ENCODE peak calls at places on chromosomes 1 and 21, in ten cellular contexts. N is effector memory CD4-positive, alpha-beta T cell; Q is thoracic aorta; G is cardiac muscle cell; V is right atrium auricular region; O is left ventricle myocardium inferior; J is uterus; M is mesenchymal stem cell; R is ascending aorta; P is vagina. I is an unnamed sample.

GRCh38 chr1:18360251-18360650 is 120.5 kb upstream of the KLHDC7A start:
- DNase-seq in Q (no peak), M (no peak), J (no peak), N (no peak), O (no peak), P (no peak), G (no peak), R (no peak), V (no peak), I (no peak)

GRCh38 chr1:27539901-27540861 is 50.2 kb upstream of the WASF2 start:
- DNase-seq in J (no peak), N (no peak), O (no peak), P (no peak), Q (no peak), M (peak; percentile 83), G (no peak), R (peak; percentile 89), V (no peak), I (no peak)

GRCh38 chr1:19639999-19640362 is 4.1 kb upstream of the NBL1 start:
- DNase-seq in G (no peak), O (no peak), M (peak; percentile 51), V (no peak), Q (no peak), N (no peak), P (no peak), J (no peak), R (no peak), I (no peak)

GRCh38 chr1:86965012-86965826 is 50.8 kb downstream of the HS2ST1 start:
- DNase-seq in P (no peak), R (no peak), M (peak; percentile 50), O (no peak), J (no peak), V (no peak), G (peak; percentile 31), Q (no peak), N (no peak), I (peak; percentile 15)

GRCh38 chr1:246609632-246610031 is 43.4 kb downstream of the CNST start:
- DNase-seq in P (no peak), J (no peak), Q (no peak), O (no peak), R (no peak), G (no peak), V (no peak), M (peak; percentile 29), N (no peak), I (no peak)

GRCh38 chr1:210731193-210731592 is 402.5 kb downstream of the HHAT start:
- DNase-seq in Q (no peak), N (no peak), P (no peak), G (no peak), O (no peak), R (no peak), M (no peak), V (no peak), J (no peak), I (no peak)

GRCh38 chr1:162697140-162697895 is 65.1 kb downstream of the DDR2 start:
- DNase-seq in V (no peak), J (no peak), O (no peak), Q (no peak), P (no peak), M (no peak), G (no peak), N (no peak), R (no peak), I (no peak)

GRCh38 chr1:109392788-109393580 is 4.7 kb downstream of the SORT1 start:
- DNase-seq in J (peak; percentile 40), G (peak; percentile 86), V (peak; percentile 86), N (no peak), M (peak; percentile 87), Q (no peak), P (no peak), O (peak; percentile 74), R (peak; percentile 84), I (peak; percentile 60)

GRCh38 chr1:228015276-228016180 is 8.7 kb downstream of the WNT3A start:
- DNase-seq in R (peak; percentile 37), V (no peak), O (peak; percentile 3), J (peak; percentile 4), G (no peak), P (no peak), Q (no peak), M (no peak), N (no peak), I (no peak)

GRCh38 chr1:209854196-209854595 is 26.4 kb downstream of the UTP25 start:
- DNase-seq in R (no peak), V (no peak), P (no peak), J (no peak), Q (no peak), G (no peak), N (no peak), O (no peak), M (no peak), I (no peak)

GRCh38 chr1:203046984-203047630 is 20.8 kb downstream of the PPFIA4 start:
- DNase-seq in O (no peak), N (no peak), J (no peak), Q (no peak), V (no peak), R (no peak), P (no peak), M (peak; percentile 84), G (no peak), I (peak; percentile 41)

GRCh38 chr1:54606096-54606989 is 17.0 kb downstream of the FAM151A start:
- DNase-seq in G (no peak), O (no peak), V (no peak), N (no peak), P (no peak), J (no peak), M (no peak), Q (no peak), R (no peak), I (no peak)

GRCh38 chr1:205746757-205747412 is 3.1 kb downstream of the NUCKS1 start:
- DNase-seq in J (no peak), P (no peak), M (no peak), N (no peak), Q (no peak), O (no peak), V (no peak), G (no peak), R (no peak), I (no peak)

GRCh38 chr1:81889166-81889565 is 88.4 kb downstream of the ADGRL2 start:
- DNase-seq in V (no peak), G (no peak), M (no peak), R (no peak), O (no peak), Q (no peak), J (no peak), P (no peak), N (no peak), I (no peak)

GRCh38 chr1:233859446-233859845 is 45.0 kb upstream of the SLC35F3 start:
- DNase-seq in J (no peak), V (no peak), G (no peak), N (no peak), M (no peak), P (no peak), R (no peak), O (no peak), Q (no peak), I (no peak)

GRCh38 chr1:117683571-117684285 is 77.9 kb downstream of the TENT5C start:
- DNase-seq in M (peak; percentile 70), O (peak; percentile 33), V (no peak), P (peak; percentile 77), R (no peak), G (no peak), Q (no peak), J (no peak), N (no peak), I (no peak)

GRCh38 chr1:4109626-4109940 is 209.5 kb upstream of the C1orf174 start:
- DNase-seq in P (no peak), R (no peak), Q (no peak), J (no peak), N (no peak), G (no peak), M (no peak), V (no peak), O (no peak), I (no peak)
- H3K9me3 ChIP-seq in P (no peaks in the 10 kb centered on the region), R (no peaks in the 10 kb centered on the region), Q (no peaks in the 10 kb centered on the region), J (no peaks in the 10 kb centered on the region), N (no peaks in the 10 kb centered on the region), G (peaks cover 3% of the 10 kb centered on the region), M (peaks cover 7% of the 10 kb centered on the region), V (no peaks in the 10 kb centered on the region), O (peaks cover 18% of the 10 kb centered on the region), I (peaks cover 79% of the 10 kb centered on the region)

GRCh38 chr1:13550663-13551062 is 33.0 kb upstream of the PDPN start:
- DNase-seq in J (no peak), V (no peak), Q (no peak), O (no peak), N (no peak), M (no peak), P (no peak), R (no peak), G (no peak), I (no peak)
- H3K9me3 ChIP-seq in J (no peaks in the 10 kb centered on the region), V (no peaks in the 10 kb centered on the region), Q (no peaks in the 10 kb centered on the region), O (no peaks in the 10 kb centered on the region), N (no peaks in the 10 kb centered on the region), M (no peaks in the 10 kb centered on the region), P (no peaks in the 10 kb centered on the region), R (no peaks in the 10 kb centered on the region), G (no peaks in the 10 kb centered on the region), I (peaks cover 48% of the 10 kb centered on the region)

DNA sequence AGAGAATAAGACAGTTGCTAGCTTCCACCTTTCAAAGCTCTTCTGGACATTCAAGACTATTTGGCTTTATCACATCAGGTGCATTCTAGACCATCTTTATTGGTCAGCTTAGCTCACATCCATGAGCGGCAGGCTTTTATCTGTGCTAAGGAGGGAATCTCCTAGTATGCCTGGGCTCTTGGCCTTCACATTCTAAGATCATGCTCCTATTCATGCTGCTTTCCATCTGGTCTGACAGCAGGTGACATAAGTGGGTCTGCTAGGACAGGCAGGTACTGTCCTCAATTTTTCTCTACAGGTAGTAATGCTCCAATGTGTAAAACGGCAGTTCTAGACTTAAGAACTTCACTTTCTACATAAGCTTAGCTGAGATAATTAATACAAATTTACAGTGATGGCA is 39.2 kb upstream of the ADAMTS1 start:
- DNase-seq in M (no peak), P (no peak), O (no peak), J (no peak), G (no peak), N (no peak), V (no peak), R (no peak), Q (no peak), I (no peak)
- H3K9me3 ChIP-seq in M (no peaks in the 10 kb centered on the region), P (no peaks in the 10 kb centered on the region), O (no peaks in the 10 kb centered on the region), J (no peaks in the 10 kb centered on the region), G (no peaks in the 10 kb centered on the region), N (no peaks in the 10 kb centered on the region), V (no peaks in the 10 kb centered on the region), R (no peaks in the 10 kb centered on the region), Q (no peaks in the 10 kb centered on the region), I (no peaks in the 10 kb centered on the region)

DNA sequence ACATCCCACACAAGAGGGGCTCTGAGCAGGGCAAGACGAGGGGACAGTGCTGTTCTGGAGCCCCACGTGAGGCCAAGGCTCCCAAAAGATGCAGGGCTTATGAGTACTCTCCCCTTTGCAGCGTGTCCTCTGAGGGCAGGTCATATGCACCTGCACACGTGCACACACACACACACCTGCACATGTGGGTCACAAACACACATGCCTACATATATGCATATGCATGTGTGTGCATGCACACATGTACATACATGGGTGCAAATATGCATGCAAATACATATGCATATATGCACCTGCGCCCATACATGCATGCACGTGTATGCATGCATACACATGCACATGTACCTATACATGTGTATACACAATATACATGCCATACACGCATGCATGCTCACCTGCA is 197.9 kb downstream of the NPHP4 start:
- DNase-seq in J (no peak), R (no peak), V (no peak), M (no peak), G (no peak), P (no peak), O (no peak), N (no peak), Q (no peak), I (no peak)
- H3K9me3 ChIP-seq in J (no peaks in the 10 kb centered on the region), R (no peaks in the 10 kb centered on the region), V (no peaks in the 10 kb centered on the region), M (peaks cover 2% of the 10 kb centered on the region), G (no peaks in the 10 kb centered on the region), P (no peaks in the 10 kb centered on the region), O (no peaks in the 10 kb centered on the region), N (no peaks in the 10 kb centered on the region), Q (no peaks in the 10 kb centered on the region), I (peaks cover 69% of the 10 kb centered on the region)

GRCh38 chr1:152398812-152399698 is 15.0 kb downstream of the CRNN start:
- DNase-seq in Q (no peak), P (no peak), G (no peak), N (peak; percentile 9), O (no peak), V (no peak), M (no peak), R (no peak), J (no peak), I (no peak)
- H3K9me3 ChIP-seq in Q (no peaks in the 10 kb centered on the region), P (no peaks in the 10 kb centered on the region), G (no peaks in the 10 kb centered on the region), N (no peaks in the 10 kb centered on the region), O (no peaks in the 10 kb centered on the region), V (no peaks in the 10 kb centered on the region), M (no peaks in the 10 kb centered on the region), R (no peaks in the 10 kb centered on the region), J (no peaks in the 10 kb centered on the region), I (peaks cover 3% of the 10 kb centered on the region)

I was measured in AG04450.